ENCODE peak calls at places on chromosomes 2 and 18, in eight cellular contexts. One of them, this sample, is unnamed.

GRCh38 chr2:160110674-160111239 is 48.3 kb upstream of the PLA2R1 start:
- DNase-seq in neural progenitor cell: no peak
- DNase-seq in PC-3: no peak
- DNase-seq in hepatocyte: no peak
- DNase-seq in HCT116: no peak
- DNase-seq in OCI-LY7: no peak
- DNase-seq in SK-N-SH: peak
- DNase-seq in GM23248: no peak
- DNase-seq in this sample: no peak

GRCh38 chr2:225668606-225669266 is 269.2 kb downstream of the NYAP2 start:
- DNase-seq in neural progenitor cell: peak
- DNase-seq in PC-3: peak
- DNase-seq in hepatocyte: peak
- DNase-seq in HCT116: peak
- DNase-seq in OCI-LY7: peak
- DNase-seq in SK-N-SH: peak
- DNase-seq in GM23248: peak
- DNase-seq in this sample: peak

GRCh38 chr2:69449906-69450305 is 12.7 kb upstream of the NFU1 start:
- DNase-seq in neural progenitor cell: no peak
- DNase-seq in PC-3: no peak
- DNase-seq in hepatocyte: no peak
- DNase-seq in HCT116: no peak
- DNase-seq in OCI-LY7: no peak
- DNase-seq in SK-N-SH: no peak
- DNase-seq in GM23248: no peak
- DNase-seq in this sample: no peak

GRCh38 chr2:230889911-230890601 is 25.3 kb downstream of the ITM2C start:
- DNase-seq in neural progenitor cell: no peak
- DNase-seq in PC-3: no peak
- DNase-seq in hepatocyte: no peak
- DNase-seq in HCT116: no peak
- DNase-seq in OCI-LY7: no peak
- DNase-seq in SK-N-SH: no peak
- DNase-seq in GM23248: no peak
- DNase-seq in this sample: no peak

GRCh38 chr2:43406643-43407042 is 180.2 kb upstream of the ZFP36L2 start:
- DNase-seq in neural progenitor cell: no peak
- DNase-seq in PC-3: no peak
- DNase-seq in hepatocyte: no peak
- DNase-seq in HCT116: no peak
- DNase-seq in OCI-LY7: no peak
- DNase-seq in SK-N-SH: peak
- DNase-seq in GM23248: no peak
- DNase-seq in this sample: no peak

GRCh38 chr18:7626175-7626921 is 59.2 kb downstream of the PTPRM start:
- DNase-seq in neural progenitor cell: no peak
- DNase-seq in PC-3: no peak
- DNase-seq in hepatocyte: no peak
- DNase-seq in HCT116: no peak
- DNase-seq in OCI-LY7: no peak
- DNase-seq in SK-N-SH: no peak
- DNase-seq in GM23248: no peak
- DNase-seq in this sample: no peak

GRCh38 chr2:203105996-203106395 is 91.3 kb downstream of the NBEAL1 start:
- DNase-seq in neural progenitor cell: no peak
- DNase-seq in PC-3: no peak
- DNase-seq in hepatocyte: peak
- DNase-seq in HCT116: no peak
- DNase-seq in OCI-LY7: no peak
- DNase-seq in SK-N-SH: no peak
- DNase-seq in GM23248: no peak
- DNase-seq in this sample: no peak

GRCh38 chr2:20538308-20539132 is 91.6 kb downstream of the RHOB start:
- DNase-seq in neural progenitor cell: no peak
- DNase-seq in PC-3: no peak
- DNase-seq in hepatocyte: no peak
- DNase-seq in HCT116: no peak
- DNase-seq in OCI-LY7: no peak
- DNase-seq in SK-N-SH: no peak
- DNase-seq in GM23248: no peak
- DNase-seq in this sample: no peak

GRCh38 chr2:83787189-83787588 is 671.9 kb downstream of the SUCLG1 start:
- DNase-seq in neural progenitor cell: no peak
- DNase-seq in PC-3: no peak
- DNase-seq in hepatocyte: no peak
- DNase-seq in HCT116: no peak
- DNase-seq in OCI-LY7: no peak
- DNase-seq in SK-N-SH: no peak
- DNase-seq in GM23248: no peak
- DNase-seq in this sample: no peak

GRCh38 chr2:1675633-1676032 is 68.7 kb downstream of the PXDN start:
- DNase-seq in neural progenitor cell: peak
- DNase-seq in PC-3: peak
- DNase-seq in hepatocyte: no peak
- DNase-seq in HCT116: peak
- DNase-seq in OCI-LY7: no peak
- DNase-seq in SK-N-SH: no peak
- DNase-seq in GM23248: peak
- DNase-seq in this sample: no peak

GRCh38 chr2:30029804-30030203 is 108.4 kb upstream of the ALK start:
- DNase-seq in neural progenitor cell: no peak
- DNase-seq in PC-3: no peak
- DNase-seq in hepatocyte: peak
- DNase-seq in HCT116: no peak
- DNase-seq in OCI-LY7: no peak
- DNase-seq in SK-N-SH: peak
- DNase-seq in GM23248: no peak
- DNase-seq in this sample: no peak

GRCh38 chr2:188622898-188623297 is 331.2 kb downstream of the GULP1 start:
- DNase-seq in neural progenitor cell: no peak
- DNase-seq in PC-3: no peak
- DNase-seq in hepatocyte: no peak
- DNase-seq in HCT116: no peak
- DNase-seq in OCI-LY7: no peak
- DNase-seq in SK-N-SH: no peak
- DNase-seq in GM23248: no peak
- DNase-seq in this sample: no peak

GRCh38 chr2:134431837-134432437 is 178.1 kb downstream of the MGAT5 start:
- DNase-seq in neural progenitor cell: peak
- DNase-seq in PC-3: peak
- DNase-seq in hepatocyte: no peak
- DNase-seq in HCT116: no peak
- DNase-seq in OCI-LY7: no peak
- DNase-seq in SK-N-SH: no peak
- DNase-seq in GM23248: peak
- DNase-seq in this sample: no peak

GRCh38 chr2:19815746-19816145 is 86.0 kb downstream of the TTC32 start:
- DNase-seq in neural progenitor cell: no peak
- DNase-seq in PC-3: no peak
- DNase-seq in hepatocyte: no peak
- DNase-seq in HCT116: no peak
- DNase-seq in OCI-LY7: no peak
- DNase-seq in SK-N-SH: no peak
- DNase-seq in GM23248: peak
- DNase-seq in this sample: no peak

GRCh38 chr2:11454824-11455223 is 11.1 kb downstream of the E2F6 start:
- DNase-seq in neural progenitor cell: no peak
- DNase-seq in PC-3: no peak
- DNase-seq in hepatocyte: no peak
- DNase-seq in HCT116: no peak
- DNase-seq in OCI-LY7: no peak
- DNase-seq in SK-N-SH: no peak
- DNase-seq in GM23248: no peak
- DNase-seq in this sample: no peak

GRCh38 chr2:237540823-237541222 is 25.6 kb upstream of the PRLH start:
- DNase-seq in neural progenitor cell: no peak
- DNase-seq in PC-3: peak
- DNase-seq in hepatocyte: no peak
- DNase-seq in HCT116: no peak
- DNase-seq in OCI-LY7: no peak
- DNase-seq in SK-N-SH: no peak
- DNase-seq in GM23248: peak
- DNase-seq in this sample: no peak

GRCh38 chr2:119449526-119449925 is 17.9 kb downstream of the TMEM37 start:
- DNase-seq in neural progenitor cell: peak
- DNase-seq in PC-3: no peak
- DNase-seq in hepatocyte: no peak
- DNase-seq in HCT116: no peak
- DNase-seq in OCI-LY7: no peak
- DNase-seq in SK-N-SH: peak
- DNase-seq in GM23248: no peak
- DNase-seq in this sample: no peak

GRCh38 chr2:66495788-66496640 is 61.1 kb downstream of the MEIS1 start:
- DNase-seq in neural progenitor cell: peak
- DNase-seq in PC-3: peak
- DNase-seq in hepatocyte: peak
- DNase-seq in HCT116: no peak
- DNase-seq in OCI-LY7: no peak
- DNase-seq in SK-N-SH: no peak
- DNase-seq in GM23248: peak
- DNase-seq in this sample: no peak

GRCh38 chr18:23066504-23067039 is 68.7 kb upstream of the CABLES1 start:
- DNase-seq in neural progenitor cell: no peak
- DNase-seq in PC-3: no peak
- DNase-seq in hepatocyte: no peak
- DNase-seq in HCT116: no peak
- DNase-seq in OCI-LY7: no peak
- DNase-seq in SK-N-SH: no peak
- DNase-seq in GM23248: no peak
- DNase-seq in this sample: no peak

GRCh38 chr2:1544478-1545069 is 131.3 kb downstream of the TPO start:
- DNase-seq in neural progenitor cell: no peak
- DNase-seq in PC-3: peak
- DNase-seq in hepatocyte: no peak
- DNase-seq in HCT116: no peak
- DNase-seq in OCI-LY7: no peak
- DNase-seq in SK-N-SH: no peak
- DNase-seq in GM23248: peak
- DNase-seq in this sample: no peak

GRCh38 chr2:25981596-25982272 is 563 bp downstream of the KIF3C start:
- DNase-seq in neural progenitor cell: peak
- DNase-seq in PC-3: no peak
- DNase-seq in hepatocyte: peak
- DNase-seq in HCT116: no peak
- DNase-seq in OCI-LY7: peak
- DNase-seq in SK-N-SH: peak
- DNase-seq in GM23248: peak
- DNase-seq in this sample: no peak

GRCh38 chr18:58202406-58202730 is 158.3 kb downstream of the NEDD4L start:
- DNase-seq in neural progenitor cell: no peak
- DNase-seq in PC-3: peak
- DNase-seq in hepatocyte: peak
- DNase-seq in HCT116: no peak
- DNase-seq in OCI-LY7: no peak
- DNase-seq in SK-N-SH: peak
- DNase-seq in GM23248: peak
- DNase-seq in this sample: no peak

GRCh38 chr2:169928463-169928864 is 101.2 kb downstream of the UBR3 start:
- DNase-seq in neural progenitor cell: peak
- DNase-seq in PC-3: peak
- DNase-seq in hepatocyte: peak
- DNase-seq in HCT116: peak
- DNase-seq in OCI-LY7: peak
- DNase-seq in SK-N-SH: peak
- DNase-seq in GM23248: peak
- DNase-seq in this sample: peak
- TF ChIP-seq EZH2phosphoT487 in neural progenitor cell: no peak
- TF ChIP-seq EZH2phosphoT487 in PC-3: no peak
- TF ChIP-seq EZH2phosphoT487 in hepatocyte: no peak
- TF ChIP-seq EZH2phosphoT487 in HCT116: no peak
- TF ChIP-seq EZH2phosphoT487 in OCI-LY7: no peak
- TF ChIP-seq EZH2phosphoT487 in SK-N-SH: no peak
- TF ChIP-seq EZH2phosphoT487 in GM23248: no peak
- TF ChIP-seq EZH2phosphoT487 in this sample: no peak

GRCh38 chr18:28365406-28365805 is 188.5 kb upstream of the CDH2 start:
- DNase-seq in neural progenitor cell: no peak
- DNase-seq in PC-3: peak
- DNase-seq in hepatocyte: peak
- DNase-seq in HCT116: no peak
- DNase-seq in OCI-LY7: no peak
- DNase-seq in SK-N-SH: no peak
- DNase-seq in GM23248: peak
- DNase-seq in this sample: no peak

GRCh38 chr18:28366667-28367066 is 189.7 kb upstream of the CDH2 start:
- DNase-seq in neural progenitor cell: no peak
- DNase-seq in PC-3: peak
- DNase-seq in hepatocyte: no peak
- DNase-seq in HCT116: no peak
- DNase-seq in OCI-LY7: no peak
- DNase-seq in SK-N-SH: no peak
- DNase-seq in GM23248: no peak
- DNase-seq in this sample: no peak
- H2AFZ ChIP-seq in neural progenitor cell: no peak
- H2AFZ ChIP-seq in PC-3: no peak
- H2AFZ ChIP-seq in hepatocyte: no peak
- H2AFZ ChIP-seq in HCT116: no peak
- H2AFZ ChIP-seq in OCI-LY7: no peak
- H2AFZ ChIP-seq in SK-N-SH: no peak
- H2AFZ ChIP-seq in GM23248: no peak
- H2AFZ ChIP-seq in this sample: no peak

GRCh38 chr2:9631976-9632700 is 1.3 kb upstream of the YWHAQ start:
- DNase-seq in neural progenitor cell: peak
- DNase-seq in PC-3: no peak
- DNase-seq in hepatocyte: peak
- DNase-seq in HCT116: no peak
- DNase-seq in OCI-LY7: no peak
- DNase-seq in SK-N-SH: no peak
- DNase-seq in GM23248: no peak
- DNase-seq in this sample: no peak
- TF ChIP-seq EZH2phosphoT487 in neural progenitor cell: no peak
- TF ChIP-seq EZH2phosphoT487 in PC-3: no peak
- TF ChIP-seq EZH2phosphoT487 in hepatocyte: no peak
- TF ChIP-seq EZH2phosphoT487 in HCT116: no peak
- TF ChIP-seq EZH2phosphoT487 in OCI-LY7: no peak
- TF ChIP-seq EZH2phosphoT487 in SK-N-SH: no peak
- TF ChIP-seq EZH2phosphoT487 in GM23248: no peak
- TF ChIP-seq EZH2phosphoT487 in this sample: no peak

DNA sequence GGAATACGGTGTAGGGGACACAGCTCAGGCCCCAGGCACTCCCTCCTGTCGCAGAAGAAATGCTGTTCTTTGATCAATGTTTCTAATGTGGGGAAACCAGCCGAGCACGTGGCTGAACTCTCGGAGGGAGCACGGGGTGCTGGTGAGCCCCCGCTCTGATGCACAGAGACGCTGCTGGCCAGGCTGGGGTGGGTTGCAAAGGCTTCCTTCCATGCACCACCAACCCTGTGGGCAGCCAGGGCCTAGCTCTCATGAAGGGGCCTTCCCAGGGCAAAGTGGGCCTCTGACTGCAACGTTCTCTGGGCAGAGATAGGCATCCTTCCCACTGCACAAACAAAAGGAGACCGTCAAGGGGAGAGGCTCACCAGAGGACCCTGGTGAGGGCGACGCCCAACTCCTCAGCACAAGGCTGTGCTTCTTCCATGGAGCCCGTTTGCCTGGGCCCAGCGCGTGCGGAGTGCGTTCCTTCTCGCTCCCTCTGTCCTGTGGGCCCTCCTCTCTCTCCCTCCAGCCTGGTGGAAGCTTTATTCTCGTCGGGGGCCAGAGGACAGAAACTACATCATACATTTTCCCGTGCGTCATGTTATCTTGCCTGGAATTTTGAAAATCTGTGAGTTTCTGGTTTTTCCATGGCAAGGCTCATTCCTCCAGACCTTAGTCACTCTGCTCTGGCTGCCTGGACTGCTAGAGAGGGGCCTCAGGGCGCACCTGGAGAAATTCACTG is 61.1 kb upstream of the SP3 start:
- DNase-seq in neural progenitor cell: no peak
- DNase-seq in PC-3: no peak
- DNase-seq in hepatocyte: peak
- DNase-seq in HCT116: no peak
- DNase-seq in OCI-LY7: no peak
- DNase-seq in SK-N-SH: no peak
- DNase-seq in GM23248: peak
- DNase-seq in this sample: no peak
- H2AFZ ChIP-seq in neural progenitor cell: peak
- H2AFZ ChIP-seq in PC-3: no peak
- H2AFZ ChIP-seq in hepatocyte: no peak
- H2AFZ ChIP-seq in HCT116: no peak
- H2AFZ ChIP-seq in OCI-LY7: no peak
- H2AFZ ChIP-seq in SK-N-SH: no peak
- H2AFZ ChIP-seq in GM23248: peak
- H2AFZ ChIP-seq in this sample: no peak

This sample was measured in MM.1S.